ENCODE peak calls at places on chromosome 13, in four cellular contexts. G is Calu3, N is T-helper 17 cell, U is mesendoderm. V is an unnamed sample.

GRCh38 chr13:106911602-106912001 is 343.7 kb upstream of the ARGLU1 start:
- DNase-seq in U (no peak), G (no peak), N (no peak), V (no peak)

GRCh38 chr13:70874646-70875045 is 766.4 kb upstream of the KLHL1 start:
- DNase-seq in N (no peak), U (no peak), G (no peak), V (no peak)

GRCh38 chr13:85816413-85816812 is 17.2 kb upstream of the SLITRK6 start:
- DNase-seq in G (no peak), N (no peak), U (peak; percentile 3), V (no peak)

GRCh38 chr13:97539651-97540230 is 105.8 kb downstream of the RAP2A start:
- DNase-seq in U (no peak), G (no peak), N (no peak), V (no peak)

GRCh38 chr13:87234981-87235380 is 436.2 kb upstream of the SLITRK5 start:
- DNase-seq in N (no peak), U (no peak), G (no peak), V (no peak)

GRCh38 chr13:38607136-38607535 is 79.7 kb upstream of the FREM2 start:
- DNase-seq in U (peak; percentile 17), G (no peak), N (no peak), V (no peak)

GRCh38 chr13:32911506-32911905 is 104.7 kb upstream of the KL start:
- DNase-seq in G (peak; percentile 16), U (peak; percentile 76), N (no peak), V (peak; percentile 45)

GRCh38 chr13:45367995-45368394 is 27.0 kb upstream of the TPT1 start:
- DNase-seq in N (no peak), U (no peak), G (peak; percentile 8), V (no peak)

GRCh38 chr13:72072223-72072622 is 205.2 kb upstream of the DACH1 start:
- DNase-seq in U (no peak), G (no peak), N (no peak), V (no peak)

GRCh38 chr13:74202129-74202528 is 67.9 kb upstream of the KLF12 start:
- DNase-seq in G (no peak), U (no peak), N (no peak), V (no peak)

GRCh38 chr13:111904701-111905608 is 162.0 kb upstream of the SOX1 start:
- DNase-seq in G (no peak), U (no peak), N (no peak), V (no peak)

GRCh38 chr13:113995051-113995601 is 21.2 kb upstream of the C13orf46 start:
- DNase-seq in U (no peak), G (no peak), N (no peak), V (no peak)

GRCh38 chr13:50224534-50224933 is 209.3 kb downstream of the KCNRG start:
- DNase-seq in U (no peak), G (no peak), N (no peak), V (no peak)

GRCh38 chr13:40190656-40191100 is 475.8 kb downstream of the FOXO1 start:
- DNase-seq in U (peak; percentile 66), N (no peak), G (peak; percentile 10), V (no peak)

GRCh38 chr13:110394371-110394841 is 87.3 kb downstream of the COL4A2 start:
- DNase-seq in U (no peak), N (no peak), G (no peak), V (no peak)

GRCh38 chr13:28659611-28659970 is 661 bp downstream of the POMP start:
- DNase-seq in G (no peak), U (no peak), N (no peak), V (no peak)

GRCh38 chr13:114141261-114141996 is 9.0 kb upstream of the RASA3 start:
- DNase-seq in N (no peak), G (no peak), U (no peak), V (no peak)

GRCh38 chr13:32883501-32883900 is 132.7 kb upstream of the KL start:
- DNase-seq in U (no peak), N (no peak), G (no peak), V (no peak)

GRCh38 chr13:84563611-84564010 is 681.3 kb upstream of the SLITRK1 start:
- DNase-seq in G (no peak), N (no peak), U (no peak), V (no peak)

GRCh38 chr13:43269037-43269476 is 245.7 kb downstream of the DNAJC15 start:
- DNase-seq in U (no peak), G (peak; percentile 64), N (no peak), V (no peak)

GRCh38 chr13:26202365-26202972 is 19.6 kb downstream of the RNF6 start:
- DNase-seq in U (no peak), N (no peak), G (no peak), V (no peak)

GRCh38 chr13:21008026-21008425 is 53.4 kb downstream of the LATS2 start:
- DNase-seq in G (no peak), U (no peak), N (no peak), V (no peak)

GRCh38 chr13:42864952-42865634 is 83.7 kb downstream of the FAM216B start:
- DNase-seq in N (no peak), G (no peak), U (no peak), V (no peak)

GRCh38 chr13:113405481-113406300 is 41.8 kb upstream of the GRTP1 start:
- DNase-seq in U (no peak), N (no peak), G (no peak), V (peak; percentile 80)

GRCh38 chr13:28564030-28564429 is 69.1 kb upstream of the FLT1 start:
- DNase-seq in N (no peak), U (no peak), G (peak; percentile 55), V (no peak)

GRCh38 chr13:112870737-112871287 is 98.2 kb upstream of the MCF2L start:
- DNase-seq in N (no peak), U (no peak), G (no peak), V (no peak)